ENCODE peak calls at places on chromosomes 1 and 21, in four cellular contexts. H is AG09319, G is sigmoid colon, J is RWPE1. K is an unnamed sample.

GRCh38 chr1:99266731-99267130 is 2.4 kb downstream of the PLPPR4 start:
- DNase-seq in H (peak), G (no peak), J (no peak), K (no peak)

GRCh38 chr1:14783592-14783886 is 185.1 kb downstream of the KAZN start:
- DNase-seq in H (no peak), G (no peak), J (no peak), K (no peak)

GRCh38 chr1:15433471-15433870 is 4.8 kb upstream of the CTRC start:
- DNase-seq in H (no peak), G (no peak), J (no peak), K (no peak)

GRCh38 chr1:92839442-92839841 is 7.6 kb downstream of the RPL5 start:
- DNase-seq in H (no peak), G (no peak), J (no peak), K (no peak)

GRCh38 chr1:112618114-112618720 is 724 bp downstream of the ST7L start:
- DNase-seq in H (no peak), G (no peak), J (no peak), K (no peak)

GRCh38 chr1:26537951-26538352 is 8.4 kb downstream of the RPS6KA1 start:
- DNase-seq in H (no peak), G (no peak), J (peak), K (no peak)

GRCh38 chr1:243325305-243325890 is 69.6 kb downstream of the SDCCAG8 start:
- DNase-seq in H (peak), G (no peak), J (peak), K (peak)

GRCh38 chr1:29523531-29523930 is 287.2 kb downstream of the PTPRU start:
- DNase-seq in H (no peak), G (peak), J (no peak), K (no peak)

GRCh38 chr1:7902478-7903084 is 38.1 kb downstream of the TNFRSF9 start:
- DNase-seq in H (peak), G (peak), J (peak), K (no peak)

GRCh38 chr1:11536573-11537379 is 57.8 kb downstream of the DISP3 start:
- DNase-seq in H (no peak), G (no peak), J (no peak), K (no peak)

GRCh38 chr1:109786107-109786470 is 22.4 kb upstream of the EPS8L3 start:
- DNase-seq in H (no peak), G (peak), J (no peak), K (no peak)

GRCh38 chr1:170307426-170307825 is 161.7 kb downstream of the NTMT2 start:
- DNase-seq in H (no peak), G (no peak), J (no peak), K (no peak)

GRCh38 chr1:109543988-109544735 is 4.3 kb upstream of the GNAI3 start:
- DNase-seq in H (no peak), G (no peak), J (no peak), K (no peak)

GRCh38 chr21:38346286-38346685 is 89.5 kb downstream of the KCNJ15 start:
- DNase-seq in H (no peak), G (no peak), J (no peak), K (no peak)

DNA sequence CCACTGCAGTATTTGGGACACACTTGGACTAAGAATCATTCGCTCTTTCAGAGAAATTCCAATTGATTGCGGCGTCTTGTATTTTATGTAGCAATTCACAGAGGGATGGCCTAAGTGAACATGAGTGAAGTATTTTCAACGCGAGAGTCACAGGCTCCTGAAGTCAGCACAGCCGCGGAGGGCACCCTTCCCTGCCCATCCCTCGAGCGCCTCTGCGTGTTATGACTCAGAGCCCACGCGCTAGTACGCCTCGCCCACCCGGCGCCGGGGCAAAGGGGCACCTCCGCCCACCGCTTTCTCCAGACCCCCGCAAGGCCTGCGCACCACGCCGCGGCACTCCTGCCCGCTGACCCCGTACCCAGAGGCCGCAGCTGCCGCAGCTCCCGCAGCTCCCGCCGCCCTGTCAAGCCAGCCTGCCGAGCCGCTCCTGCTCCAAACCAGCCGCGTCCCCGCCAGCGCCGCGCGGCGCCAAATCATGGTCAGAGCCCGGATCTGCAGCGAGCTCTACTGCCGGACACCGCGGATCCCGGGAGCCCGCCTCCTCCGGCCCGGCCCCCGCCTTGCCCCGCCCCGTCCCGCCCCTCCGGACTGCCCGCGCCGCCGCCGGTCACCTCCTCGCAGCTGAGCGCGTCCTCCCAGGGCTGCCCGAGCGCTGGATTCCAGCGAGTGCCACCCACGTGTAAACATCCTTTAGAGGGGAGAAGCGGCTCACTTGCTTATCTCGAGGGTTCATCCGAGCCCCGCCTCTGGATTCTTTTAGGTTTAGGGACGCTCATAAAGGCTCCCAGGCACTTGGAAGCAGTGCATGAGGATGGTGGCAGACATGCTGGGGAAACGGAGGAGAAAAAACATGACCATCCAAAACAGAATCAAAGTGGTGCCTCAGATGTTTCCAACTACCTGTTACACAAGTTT is at the start of gene GLRX2:
- DNase-seq in H (peak), G (peak), J (peak), K (no peak)
- TF ChIP-seq CTCF in H (no peak), G (peak), J (no peak), K (no peak)

DNA sequence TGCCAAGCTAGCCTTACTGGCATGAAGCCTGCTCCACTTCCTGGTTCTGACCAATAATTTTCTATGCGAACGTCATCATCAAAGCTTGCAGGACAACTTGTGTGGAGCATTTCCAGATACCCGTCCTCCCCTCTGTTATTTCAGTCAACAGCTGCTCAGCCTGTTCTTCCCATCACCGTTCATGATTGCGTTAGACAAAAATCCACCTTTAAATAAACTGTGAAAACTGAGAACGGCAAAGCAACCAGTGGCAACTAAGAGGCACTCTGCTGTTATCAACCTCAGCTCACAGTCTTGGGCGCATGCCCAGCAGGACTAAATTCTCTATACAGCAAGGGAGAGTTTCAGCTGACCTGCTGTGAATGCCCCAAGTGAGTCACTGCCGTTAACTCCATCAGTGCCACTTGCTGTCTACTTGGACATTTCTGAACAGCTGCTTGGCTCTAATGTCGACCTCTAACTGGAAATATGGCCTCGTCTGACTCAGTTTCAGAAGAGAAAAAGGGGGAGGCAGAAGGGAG is 207.4 kb upstream of the RUNX1 start:
- DNase-seq in H (peak), G (peak), J (peak), K (no peak)
- TF ChIP-seq CTCF in H (peak), G (no peak), J (no peak), K (no peak)

DNA sequence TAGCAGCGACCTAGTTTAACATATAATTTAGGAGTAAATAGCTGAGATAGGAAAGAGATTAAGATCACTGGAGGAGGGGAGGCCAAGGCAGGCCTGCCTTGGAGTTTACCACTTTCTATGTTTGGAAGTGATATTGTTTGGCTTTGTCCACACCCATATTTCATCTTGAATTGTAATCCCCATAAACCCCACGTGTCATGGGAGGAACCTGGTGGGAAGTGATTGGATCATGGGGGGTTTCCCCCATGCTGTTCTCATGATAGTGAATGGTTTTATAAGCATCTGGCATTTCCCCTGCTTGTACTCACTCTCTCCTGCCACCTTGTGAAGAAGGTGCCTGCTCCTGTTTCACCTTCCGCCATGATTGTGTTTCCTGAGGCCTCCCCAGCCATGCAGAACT is 58.3 kb upstream of the ARTN start:
- DNase-seq in H (no peak), G (no peak), J (no peak), K (no peak)
- TF ChIP-seq CTCF in H (no peak), G (no peak), J (no peak), K (no peak)

GRCh38 chr1:245045087-245045881 is 109.5 kb upstream of the KIF26B start:
- DNase-seq in H (no peak), G (no peak), J (no peak), K (no peak)
- TF ChIP-seq CTCF in H (no peak), G (no peak), J (no peak), K (no peak)

GRCh38 chr1:78570539-78570938 is 49.7 kb upstream of the IFI44L start:
- DNase-seq in H (no peak), G (no peak), J (no peak), K (no peak)
- TF ChIP-seq CTCF in H (no peak), G (no peak), J (no peak), K (no peak)